ENCODE peak calls at places on chromosomes 16 and 17, in eight cellular contexts. One of them, this sample, is unnamed.

GRCh38 chr16:73171380-73171779 is 123.5 kb upstream of the ZFHX3 start:
- DNase-seq in adrenal gland: no peak
- DNase-seq in IMR-90: no peak
- DNase-seq in body of pancreas: no peak
- DNase-seq in prostate gland: no peak
- DNase-seq in uterus: no peak
- DNase-seq in testis: no peak
- DNase-seq in sigmoid colon: no peak
- DNase-seq in this sample: no peak

GRCh38 chr17:1180958-1181768 is 1.4 kb upstream of the ABR start:
- DNase-seq in adrenal gland: no peak
- DNase-seq in IMR-90: no peak
- DNase-seq in body of pancreas: no peak
- DNase-seq in prostate gland: no peak
- DNase-seq in uterus: no peak
- DNase-seq in testis: no peak
- DNase-seq in sigmoid colon: no peak
- DNase-seq in this sample: no peak

GRCh38 chr16:359871-360697 is 7.6 kb upstream of the AXIN1 start:
- DNase-seq in adrenal gland: no peak
- DNase-seq in IMR-90: no peak
- DNase-seq in body of pancreas: no peak
- DNase-seq in prostate gland: no peak
- DNase-seq in uterus: no peak
- DNase-seq in testis: no peak
- DNase-seq in sigmoid colon: no peak
- DNase-seq in this sample: no peak

GRCh38 chr17:1649116-1649843 is 386 bp downstream of the RILP start:
- DNase-seq in adrenal gland: peak; percentile 90
- DNase-seq in IMR-90: peak; percentile 88
- DNase-seq in body of pancreas: peak; percentile 93
- DNase-seq in prostate gland: peak; percentile 73
- DNase-seq in uterus: peak; percentile 89
- DNase-seq in testis: peak; percentile 75
- DNase-seq in sigmoid colon: peak; percentile 96
- DNase-seq in this sample: peak; percentile 91

GRCh38 chr17:38617074-38617860 is 11.5 kb upstream of the SRCIN1 start:
- DNase-seq in adrenal gland: no peak
- DNase-seq in IMR-90: no peak
- DNase-seq in body of pancreas: no peak
- DNase-seq in prostate gland: no peak
- DNase-seq in uterus: no peak
- DNase-seq in testis: no peak
- DNase-seq in sigmoid colon: peak; percentile 38
- DNase-seq in this sample: no peak

GRCh38 chr17:62626719-62627218 is 701 bp upstream of the MRC2 start:
- DNase-seq in adrenal gland: no peak
- DNase-seq in IMR-90: peak; percentile 90
- DNase-seq in body of pancreas: no peak
- DNase-seq in prostate gland: no peak
- DNase-seq in uterus: peak; percentile 85
- DNase-seq in testis: peak; percentile 53
- DNase-seq in sigmoid colon: peak; percentile 92
- DNase-seq in this sample: peak; percentile 71

GRCh38 chr16:7914738-7915137 is 582.1 kb downstream of the RBFOX1 start:
- DNase-seq in adrenal gland: no peak
- DNase-seq in IMR-90: no peak
- DNase-seq in body of pancreas: no peak
- DNase-seq in prostate gland: no peak
- DNase-seq in uterus: no peak
- DNase-seq in testis: no peak
- DNase-seq in sigmoid colon: no peak
- DNase-seq in this sample: no peak

GRCh38 chr16:11302977-11303376 is 21.8 kb upstream of the PRM1 start:
- DNase-seq in adrenal gland: no peak
- DNase-seq in IMR-90: no peak
- DNase-seq in body of pancreas: peak; percentile 35
- DNase-seq in prostate gland: peak; percentile 79
- DNase-seq in uterus: no peak
- DNase-seq in testis: no peak
- DNase-seq in sigmoid colon: no peak
- DNase-seq in this sample: no peak

GRCh38 chr17:59329558-59330313 is 1.7 kb upstream of the YPEL2 start:
- DNase-seq in adrenal gland: peak; percentile 73
- DNase-seq in IMR-90: peak; percentile 75
- DNase-seq in body of pancreas: peak; percentile 72
- DNase-seq in prostate gland: peak; percentile 40
- DNase-seq in uterus: peak; percentile 73
- DNase-seq in testis: peak; percentile 79
- DNase-seq in sigmoid colon: peak; percentile 86
- DNase-seq in this sample: peak; percentile 73

GRCh38 chr17:31674305-31674704 is 184.7 kb downstream of the COPRS start:
- DNase-seq in adrenal gland: no peak
- DNase-seq in IMR-90: peak; percentile 50
- DNase-seq in body of pancreas: no peak
- DNase-seq in prostate gland: no peak
- DNase-seq in uterus: no peak
- DNase-seq in testis: no peak
- DNase-seq in sigmoid colon: no peak
- DNase-seq in this sample: peak; percentile 61

GRCh38 chr17:73800893-73801292 is 156.6 kb upstream of the SDK2 start:
- DNase-seq in adrenal gland: no peak
- DNase-seq in IMR-90: no peak
- DNase-seq in body of pancreas: no peak
- DNase-seq in prostate gland: no peak
- DNase-seq in uterus: no peak
- DNase-seq in testis: no peak
- DNase-seq in sigmoid colon: no peak
- DNase-seq in this sample: no peak

GRCh38 chr16:89172901-89173628 is 1.5 kb downstream of the CDH15 start:
- DNase-seq in adrenal gland: no peak
- DNase-seq in IMR-90: no peak
- DNase-seq in body of pancreas: no peak
- DNase-seq in prostate gland: no peak
- DNase-seq in uterus: no peak
- DNase-seq in testis: no peak
- DNase-seq in sigmoid colon: no peak
- DNase-seq in this sample: no peak

GRCh38 chr16:87556941-87557459 is 45.3 kb upstream of the JPH3 start:
- DNase-seq in adrenal gland: peak; percentile 62
- DNase-seq in IMR-90: peak; percentile 23
- DNase-seq in body of pancreas: no peak
- DNase-seq in prostate gland: no peak
- DNase-seq in uterus: peak; percentile 33
- DNase-seq in testis: no peak
- DNase-seq in sigmoid colon: peak; percentile 77
- DNase-seq in this sample: no peak

GRCh38 chr17:44214230-44214494 is 5.3 kb downstream of the UBTF start:
- DNase-seq in adrenal gland: no peak
- DNase-seq in IMR-90: no peak
- DNase-seq in body of pancreas: no peak
- DNase-seq in prostate gland: no peak
- DNase-seq in uterus: no peak
- DNase-seq in testis: no peak
- DNase-seq in sigmoid colon: no peak
- DNase-seq in this sample: no peak

GRCh38 chr17:44214896-44215295 is 4.6 kb downstream of the UBTF start:
- DNase-seq in adrenal gland: no peak
- DNase-seq in IMR-90: no peak
- DNase-seq in body of pancreas: no peak
- DNase-seq in prostate gland: no peak
- DNase-seq in uterus: no peak
- DNase-seq in testis: no peak
- DNase-seq in sigmoid colon: no peak
- DNase-seq in this sample: no peak

GRCh38 chr17:44212507-44213402 is 6.7 kb downstream of the UBTF start:
- DNase-seq in adrenal gland: peak; percentile 58
- DNase-seq in IMR-90: no peak
- DNase-seq in body of pancreas: no peak
- DNase-seq in prostate gland: no peak
- DNase-seq in uterus: no peak
- DNase-seq in testis: no peak
- DNase-seq in sigmoid colon: no peak
- DNase-seq in this sample: no peak

GRCh38 chr17:44211281-44212265 is 7.9 kb downstream of the UBTF start:
- DNase-seq in adrenal gland: peak; percentile 50
- DNase-seq in IMR-90: no peak
- DNase-seq in body of pancreas: no peak
- DNase-seq in prostate gland: no peak
- DNase-seq in uterus: no peak
- DNase-seq in testis: no peak
- DNase-seq in sigmoid colon: no peak
- DNase-seq in this sample: no peak

DNA sequence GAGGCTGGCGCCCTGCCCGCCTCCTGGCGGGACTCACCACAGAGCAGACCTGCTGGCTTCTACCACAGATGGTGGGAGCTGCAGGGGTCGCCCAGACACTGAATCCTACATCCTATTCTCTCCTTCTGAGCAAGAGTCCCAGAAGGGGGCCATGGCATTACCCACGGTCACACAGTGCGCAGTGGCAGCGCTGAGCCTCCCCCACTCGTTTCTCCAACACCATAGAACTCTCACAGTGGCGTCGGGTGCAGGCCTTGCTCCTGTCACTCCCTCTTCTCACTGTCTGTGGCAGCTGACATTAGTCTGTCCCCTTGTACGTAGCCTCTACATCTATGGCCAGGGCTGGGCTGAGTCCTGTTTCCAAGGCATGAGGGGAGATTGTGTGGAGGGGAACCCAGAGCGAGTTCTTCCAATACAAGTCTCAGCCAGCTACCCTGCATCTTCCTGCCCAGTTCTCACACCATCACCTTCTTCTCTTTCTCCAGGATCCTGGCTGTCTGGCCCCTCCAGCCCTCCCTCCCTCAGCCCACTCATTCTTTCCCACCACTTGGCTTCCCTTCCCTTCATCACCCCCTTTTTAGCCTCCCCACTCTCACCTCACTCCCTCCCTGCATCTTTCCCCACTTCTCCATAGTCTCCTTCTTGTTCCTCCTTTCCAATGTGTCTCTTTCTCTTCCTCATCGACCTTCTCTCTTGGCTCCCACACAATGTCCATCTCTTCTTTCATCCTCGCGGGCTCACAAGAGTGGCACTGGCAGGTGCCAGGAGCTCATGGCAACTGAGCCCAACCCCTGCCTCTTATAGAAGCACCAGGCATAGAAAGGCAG is 5.9 kb downstream of the UBTF start:
- DNase-seq in adrenal gland: no peak
- DNase-seq in IMR-90: no peak
- DNase-seq in body of pancreas: no peak
- DNase-seq in prostate gland: no peak
- DNase-seq in uterus: no peak
- DNase-seq in testis: no peak
- DNase-seq in sigmoid colon: no peak
- DNase-seq in this sample: no peak
- TF ChIP-seq POLR2A in adrenal gland: no peak
- TF ChIP-seq POLR2A in IMR-90: no peak
- TF ChIP-seq POLR2A in body of pancreas: no peak
- TF ChIP-seq POLR2A in prostate gland: no peak
- TF ChIP-seq POLR2A in uterus: no peak
- TF ChIP-seq POLR2A in testis: no peak
- TF ChIP-seq POLR2A in sigmoid colon: no peak
- TF ChIP-seq POLR2A in this sample: no peak

GRCh38 chr17:3260600-3260999 is 37.6 kb downstream of the OR3A1 start:
- DNase-seq in adrenal gland: no peak
- DNase-seq in IMR-90: no peak
- DNase-seq in body of pancreas: no peak
- DNase-seq in prostate gland: no peak
- DNase-seq in uterus: no peak
- DNase-seq in testis: no peak
- DNase-seq in sigmoid colon: no peak
- DNase-seq in this sample: no peak

GRCh38 chr17:3260163-3260562 is 38.0 kb downstream of the OR3A1 start:
- DNase-seq in adrenal gland: no peak
- DNase-seq in IMR-90: no peak
- DNase-seq in body of pancreas: no peak
- DNase-seq in prostate gland: no peak
- DNase-seq in uterus: no peak
- DNase-seq in testis: no peak
- DNase-seq in sigmoid colon: no peak
- DNase-seq in this sample: no peak

GRCh38 chr17:3256575-3256974 is 41.6 kb downstream of the OR3A1 start:
- DNase-seq in adrenal gland: no peak
- DNase-seq in IMR-90: no peak
- DNase-seq in body of pancreas: no peak
- DNase-seq in prostate gland: no peak
- DNase-seq in uterus: no peak
- DNase-seq in testis: no peak
- DNase-seq in sigmoid colon: no peak
- DNase-seq in this sample: no peak
- TF ChIP-seq POLR2A in adrenal gland: no peak
- TF ChIP-seq POLR2A in IMR-90: no peak
- TF ChIP-seq POLR2A in body of pancreas: no peak
- TF ChIP-seq POLR2A in prostate gland: no peak
- TF ChIP-seq POLR2A in uterus: no peak
- TF ChIP-seq POLR2A in testis: no peak
- TF ChIP-seq POLR2A in sigmoid colon: no peak
- TF ChIP-seq POLR2A in this sample: no peak

GRCh38 chr17:80219777-80220708 is at the start of the genes SGSH and SLC26A11:
- DNase-seq in adrenal gland: peak; percentile 91
- DNase-seq in IMR-90: peak; percentile 45
- DNase-seq in body of pancreas: peak; percentile 88
- DNase-seq in prostate gland: peak; percentile 79
- DNase-seq in uterus: peak; percentile 78
- DNase-seq in testis: peak; percentile 87
- DNase-seq in sigmoid colon: peak; percentile 93
- DNase-seq in this sample: peak; percentile 94
- TF ChIP-seq POLR2A in adrenal gland: peak; percentile 76
- TF ChIP-seq POLR2A in IMR-90: no peak
- TF ChIP-seq POLR2A in body of pancreas: peak; percentile 62
- TF ChIP-seq POLR2A in prostate gland: peak; percentile 68
- TF ChIP-seq POLR2A in uterus: no peak
- TF ChIP-seq POLR2A in testis: no peak
- TF ChIP-seq POLR2A in sigmoid colon: no peak
- TF ChIP-seq POLR2A in this sample: peak; percentile 59

DNA sequence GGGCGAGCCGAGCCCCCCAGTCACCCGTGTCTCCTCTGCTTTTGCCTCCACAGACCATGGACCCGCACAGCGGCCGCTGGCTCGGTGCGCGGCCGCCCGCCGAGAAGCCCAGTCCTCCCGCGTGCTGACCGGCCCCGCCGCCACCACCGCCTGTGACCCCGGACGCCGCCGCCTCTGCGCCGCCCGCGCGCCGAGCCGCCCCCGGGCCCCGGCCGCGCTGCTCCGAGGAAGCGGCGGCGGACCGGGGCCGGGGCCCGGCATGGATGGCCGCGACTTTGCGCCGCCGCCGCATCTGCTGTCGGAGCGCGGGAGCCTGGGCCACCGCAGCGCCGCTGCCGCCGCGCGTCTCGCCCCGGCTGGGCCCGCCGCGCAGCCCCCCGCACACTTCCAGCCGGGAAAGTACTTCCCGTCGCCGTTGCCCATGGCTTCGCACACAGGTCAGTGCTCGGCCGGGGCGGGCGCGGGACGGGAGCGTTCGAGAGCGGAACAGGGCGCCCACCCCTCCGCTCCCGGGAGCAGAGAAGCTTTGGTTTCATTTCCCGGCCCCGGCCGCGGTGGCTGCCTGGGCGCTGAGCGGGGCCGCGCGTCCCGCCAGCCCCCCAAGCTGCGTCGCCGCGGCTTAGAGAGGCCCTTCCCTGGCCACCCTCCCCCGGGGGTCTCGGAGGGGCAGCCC is 4.4 kb downstream of the BAHCC1 start:
- DNase-seq in adrenal gland: no peak
- DNase-seq in IMR-90: no peak
- DNase-seq in body of pancreas: no peak
- DNase-seq in prostate gland: no peak
- DNase-seq in uterus: no peak
- DNase-seq in testis: no peak
- DNase-seq in sigmoid colon: no peak
- DNase-seq in this sample: no peak
- TF ChIP-seq POLR2A in adrenal gland: peak; percentile 35
- TF ChIP-seq POLR2A in IMR-90: no peak
- TF ChIP-seq POLR2A in body of pancreas: no peak
- TF ChIP-seq POLR2A in prostate gland: no peak
- TF ChIP-seq POLR2A in uterus: no peak
- TF ChIP-seq POLR2A in testis: no peak
- TF ChIP-seq POLR2A in sigmoid colon: no peak
- TF ChIP-seq POLR2A in this sample: peak; percentile 2